ENCODE peak calls at places on chromosomes 16 and 17, in seven cellular contexts. C is pancreas, E is lower lobe of right lung, R is upper lobe of right lung, X is RWPE1, W is GM12865, I is A549. K is an unnamed sample.

GRCh38 chr17:67139289-67139688 is 94.9 kb downstream of the CACNG1 start:
- DNase-seq in C (no peak), E (no peak), R (no peak), X (no peak), W (no peak), I (no peak), K (no peak)

GRCh38 chr17:48835971-48836370 is 5.1 kb downstream of the CALCOCO2 start:
- DNase-seq in C (no peak), E (no peak), R (no peak), X (no peak), W (peak; percentile 65), I (no peak), K (no peak)

GRCh38 chr16:27434141-27435051 is 32.4 kb downstream of the IL21R start:
- DNase-seq in C (peak; percentile 4), E (no peak), R (peak; percentile 48), X (no peak), W (no peak), I (no peak), K (peak; percentile 7)

GRCh38 chr16:80666378-80667257 is 125.8 kb downstream of the DYNLRB2 start:
- DNase-seq in C (no peak), E (no peak), R (no peak), X (no peak), W (no peak), I (no peak), K (no peak)

GRCh38 chr16:4372578-4373355 is 1.1 kb downstream of the VASN start:
- DNase-seq in C (peak; percentile 60), E (no peak), R (no peak), X (peak; percentile 48), W (peak; percentile 32), I (peak; percentile 82), K (no peak)

GRCh38 chr16:26335236-26335809 is 643.6 kb downstream of the HS3ST4 start:
- DNase-seq in C (no peak), E (no peak), R (no peak), X (no peak), W (no peak), I (no peak), K (no peak)

GRCh38 chr16:87636050-87636684 is 33.9 kb downstream of the JPH3 start:
- DNase-seq in C (peak; percentile 80), E (peak; percentile 88), R (peak; percentile 93), X (peak; percentile 89), W (peak; percentile 65), I (peak; percentile 87), K (peak; percentile 65)

GRCh38 chr16:57480127-57480753 is 6.1 kb downstream of the DOK4 start:
- DNase-seq in C (peak; percentile 79), E (peak; percentile 84), R (peak; percentile 85), X (no peak), W (no peak), I (peak; percentile 90), K (no peak)

GRCh38 chr16:17105239-17105721 is 365.5 kb downstream of the XYLT1 start:
- DNase-seq in C (no peak), E (no peak), R (no peak), X (no peak), W (no peak), I (no peak), K (no peak)

GRCh38 chr16:11354407-11354732 is 9.1 kb downstream of the RMI2 start:
- DNase-seq in C (no peak), E (no peak), R (no peak), X (no peak), W (peak; percentile 79), I (no peak), K (no peak)

GRCh38 chr16:57994778-57995177 is 5.7 kb downstream of the ZNF319 start:
- DNase-seq in C (peak; percentile 41), E (peak; percentile 87), R (peak; percentile 84), X (no peak), W (peak; percentile 66), I (peak; percentile 77), K (peak; percentile 42)

GRCh38 chr17:74116087-74116717 is 87.3 kb upstream of the RPL38 start:
- DNase-seq in C (no peak), E (no peak), R (peak; percentile 54), X (no peak), W (no peak), I (no peak), K (no peak)

GRCh38 chr17:48100160-48100559 is 1.1 kb downstream of the CBX1 start:
- DNase-seq in C (no peak), E (no peak), R (no peak), X (peak; percentile 14), W (no peak), I (no peak), K (no peak)

GRCh38 chr17:45394001-45394912 is 38.4 kb downstream of the ARHGAP27 start:
- DNase-seq in C (no peak), E (no peak), R (no peak), X (no peak), W (no peak), I (no peak), K (no peak)

GRCh38 chr16:66713076-66713475 is 16.5 kb upstream of the CMTM4 start:
- DNase-seq in C (no peak), E (no peak), R (no peak), X (no peak), W (no peak), I (no peak), K (no peak)

GRCh38 chr17:7650509-7651096 is at the start of gene ATP1B2:
- DNase-seq in C (peak; percentile 60), E (peak; percentile 78), R (peak; percentile 78), X (peak; percentile 43), W (peak; percentile 59), I (peak; percentile 59), K (peak; percentile 58)

DNA sequence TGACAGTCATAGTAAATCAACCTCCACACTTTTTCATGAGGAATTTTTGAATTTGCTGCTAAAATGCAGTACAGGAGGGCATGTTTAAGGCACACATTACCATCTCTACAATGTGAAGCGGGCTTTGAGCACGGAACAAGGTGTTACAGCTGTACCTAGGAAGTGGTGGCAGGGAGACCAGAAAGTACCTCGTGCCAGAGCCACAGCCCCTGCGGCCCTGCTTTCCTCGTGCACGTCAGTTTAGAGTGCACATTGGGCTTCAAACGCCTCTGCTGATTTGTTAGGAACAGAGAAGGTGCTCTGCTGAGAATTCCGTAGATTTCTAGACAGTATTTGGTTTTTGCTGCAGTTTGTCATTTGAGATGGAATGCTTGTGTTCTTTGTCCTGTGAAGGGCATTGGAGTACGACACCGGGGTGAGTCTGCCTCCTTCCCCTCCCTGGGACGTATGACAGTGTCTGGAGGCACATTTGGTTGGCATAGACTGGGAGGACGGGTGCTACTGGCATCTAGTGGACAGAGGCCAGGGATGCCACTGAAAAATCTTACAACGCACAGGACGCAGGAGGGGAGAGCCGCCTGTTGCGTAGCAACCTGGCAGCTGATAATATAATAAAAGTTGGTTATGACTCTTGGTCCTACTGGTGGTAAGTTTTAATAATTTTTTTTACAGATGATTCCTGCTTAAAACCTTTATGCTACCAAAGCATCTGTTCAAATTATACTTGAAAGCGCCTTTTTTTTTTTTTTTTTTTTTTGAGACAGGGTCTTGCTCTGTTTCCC is 9.1 kb downstream of the FOXK2 start:
- DNase-seq in C (peak; percentile 55), E (peak; percentile 61), R (no peak), X (peak; percentile 78), W (peak; percentile 35), I (peak; percentile 85), K (no peak)
- TF ChIP-seq CTCF in C (no peak), E (peak; percentile 43), R (peak; percentile 49), X (peak; percentile 94), W (no peak), I (peak; percentile 66), K (no peak)

DNA sequence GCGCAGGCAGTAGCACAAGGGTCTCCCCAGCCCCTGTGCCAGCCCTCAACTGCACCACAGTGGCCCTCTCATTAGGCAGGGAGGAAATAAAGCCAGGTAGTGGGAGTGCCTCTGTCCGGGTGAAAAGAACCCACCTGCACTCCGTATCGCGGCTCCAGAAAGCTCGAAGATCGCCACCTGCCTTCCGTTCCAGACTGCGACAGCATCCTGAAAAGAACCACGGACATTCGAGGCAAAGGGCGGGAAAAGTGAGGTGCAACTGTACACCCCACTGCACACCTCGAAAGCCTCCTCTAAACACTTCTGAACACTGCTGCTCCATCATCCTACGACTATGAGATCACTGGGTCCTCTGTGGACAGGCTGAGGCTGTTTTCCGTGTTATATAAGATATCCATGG is 28.7 kb downstream of the IFT140 start:
- DNase-seq in C (no peak), E (no peak), R (no peak), X (no peak), W (no peak), I (peak; percentile 17), K (no peak)
- TF ChIP-seq CTCF in C (no peak), E (no peak), R (no peak), X (no peak), W (no peak), I (no peak), K (no peak)

DNA sequence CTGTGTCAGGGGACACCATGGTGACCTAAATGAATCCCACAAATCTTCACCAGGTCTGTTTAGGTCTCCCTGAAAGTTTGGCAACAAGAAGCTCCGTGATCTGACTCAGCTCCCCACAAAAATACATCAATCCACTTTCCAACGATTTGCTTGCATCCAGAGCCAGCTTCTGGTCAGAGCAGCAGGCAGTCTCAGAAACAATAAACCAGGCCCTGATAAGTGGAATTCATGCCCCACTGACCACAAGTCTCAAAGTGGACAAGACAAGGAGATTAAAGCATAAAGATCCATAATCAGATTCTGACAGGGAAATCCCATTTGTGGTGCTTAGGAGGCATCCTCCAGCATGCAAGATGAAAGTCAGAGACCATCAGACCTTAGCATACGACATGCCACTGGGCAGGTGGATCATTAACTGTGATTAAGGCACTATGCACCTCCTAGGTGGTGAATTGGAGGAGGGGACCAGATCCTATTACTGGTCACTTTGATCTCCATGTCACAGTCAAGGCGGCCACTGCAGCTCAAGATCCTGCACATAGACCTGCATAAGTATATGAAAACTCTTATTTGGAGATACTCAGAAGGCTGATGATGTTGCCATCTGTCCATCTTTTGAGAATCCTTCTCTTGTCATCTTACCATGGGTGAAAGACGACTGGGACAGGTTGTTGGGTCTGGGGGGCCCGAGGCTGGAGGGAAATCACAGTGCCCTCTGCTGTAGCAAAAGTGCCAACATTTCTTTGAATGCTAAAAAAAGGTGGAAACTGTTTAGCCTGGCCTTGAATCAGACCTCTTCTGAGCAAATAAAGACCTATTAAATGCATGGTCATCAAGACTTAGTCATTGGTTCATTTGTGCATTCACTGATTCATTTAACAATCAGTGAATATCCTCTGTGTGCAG is 309.2 kb upstream of the CCL2 start:
- DNase-seq in C (no peak), E (no peak), R (no peak), X (no peak), W (no peak), I (no peak), K (no peak)
- TF ChIP-seq CTCF in C (no peak), E (no peak), R (no peak), X (no peak), W (no peak), I (no peak), K (no peak)

DNA sequence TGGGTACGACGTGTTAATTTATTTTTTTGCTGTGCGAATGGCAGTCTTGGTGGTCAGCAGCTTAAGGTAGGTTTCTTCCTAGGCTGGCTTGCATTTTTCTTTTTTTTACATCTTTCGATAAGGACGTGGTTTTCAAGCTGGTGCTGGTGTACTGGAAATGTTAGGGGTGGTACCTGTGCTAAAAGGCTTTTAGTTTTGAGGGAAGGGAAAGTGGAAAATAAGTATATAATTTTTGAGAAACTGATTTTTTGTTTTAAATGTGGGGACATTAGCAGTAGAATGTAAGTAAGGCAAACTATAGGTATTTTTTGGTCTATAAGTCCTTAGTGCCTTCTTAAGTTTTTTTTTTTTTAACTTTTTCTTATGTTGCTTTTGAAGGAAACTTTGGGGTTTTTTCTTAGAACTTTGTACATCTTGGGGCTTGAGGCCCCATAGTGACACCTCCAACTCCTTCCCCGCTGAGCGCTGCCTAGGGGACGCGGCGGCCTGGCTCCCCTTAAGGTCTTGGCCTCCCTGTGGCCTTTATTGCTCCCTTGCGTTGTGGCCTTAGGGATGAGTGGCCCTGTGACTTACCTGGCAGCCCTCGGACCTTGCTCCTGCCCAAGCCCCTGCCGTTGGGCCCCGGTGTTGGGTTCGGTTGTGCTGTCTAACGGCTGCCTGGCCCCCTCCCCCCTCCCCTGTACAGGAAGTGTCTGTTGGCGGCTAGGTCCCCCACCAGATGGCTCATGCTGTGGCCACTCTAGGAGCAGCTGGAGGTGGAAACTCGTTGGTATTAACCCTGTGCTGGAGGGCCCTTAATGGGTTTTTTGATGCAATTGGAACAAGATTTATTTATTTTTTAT is 88.0 kb upstream of the RPRML start:
- DNase-seq in C (peak; percentile 80), E (peak; percentile 84), R (peak; percentile 87), X (peak; percentile 95), W (peak; percentile 94), I (peak; percentile 96), K (peak; percentile 67)
- TF ChIP-seq CTCF in C (no peak), E (peak; percentile 13), R (no peak), X (no peak), W (peak; percentile 7), I (no peak), K (no peak)